ENCODE peak calls at places on chromosomes 12 and 14, in four cellular contexts. One of them, this sample, is unnamed.
A peak's percentile ranks its signal among the peaks of the same experiment; 100 is the strongest.

GRCh38 chr14:47366006-47366405 is 309.4 kb downstream of the MDGA2 start:
- DNase-seq in HTR-8/SVneo: no peak
- DNase-seq in GM13977: no peak
- DNase-seq in NCI-H2029 treated with DMSO at 0.1 percent for 48 hours: no peak
- DNase-seq in this sample: no peak

GRCh38 chr12:51334774-51335173 is 10.8 kb upstream of the BIN2 start:
- DNase-seq in GM13977: no peak
- DNase-seq in NCI-H2029 treated with DMSO at 0.1 percent for 48 hours: no peak
- DNase-seq in HTR-8/SVneo: no peak
- DNase-seq in this sample: no peak

GRCh38 chr12:58030566-58031279 is 89.4 kb downstream of the ATP23 start:
- DNase-seq in HTR-8/SVneo: peak; percentile 10
- DNase-seq in GM13977: no peak
- DNase-seq in NCI-H2029 treated with DMSO at 0.1 percent for 48 hours: no peak
- DNase-seq in this sample: no peak

GRCh38 chr14:87816421-87816820 is 176.6 kb downstream of the GALC start:
- DNase-seq in HTR-8/SVneo: no peak
- DNase-seq in GM13977: no peak
- DNase-seq in NCI-H2029 treated with DMSO at 0.1 percent for 48 hours: no peak
- DNase-seq in this sample: no peak

GRCh38 chr12:53059434-53060063 is 9.7 kb downstream of the TNS2 start:
- DNase-seq in HTR-8/SVneo: no peak
- DNase-seq in NCI-H2029 treated with DMSO at 0.1 percent for 48 hours: no peak
- DNase-seq in GM13977: no peak
- DNase-seq in this sample: no peak

GRCh38 chr14:24312736-24313507 is 1.6 kb downstream of the LTB4R start:
- DNase-seq in HTR-8/SVneo: no peak
- DNase-seq in GM13977: no peak
- DNase-seq in NCI-H2029 treated with DMSO at 0.1 percent for 48 hours: no peak
- DNase-seq in this sample: no peak

GRCh38 chr14:61244051-61244450 is 37.1 kb downstream of the TMEM30B start:
- DNase-seq in GM13977: no peak
- DNase-seq in HTR-8/SVneo: no peak
- DNase-seq in NCI-H2029 treated with DMSO at 0.1 percent for 48 hours: no peak
- DNase-seq in this sample: no peak

GRCh38 chr12:4156317-4156716 is 117.2 kb upstream of the CCND2 start:
- DNase-seq in HTR-8/SVneo: no peak
- DNase-seq in NCI-H2029 treated with DMSO at 0.1 percent for 48 hours: no peak
- DNase-seq in GM13977: no peak
- DNase-seq in this sample: no peak

GRCh38 chr14:53055003-53055402 is 98.1 kb downstream of the DDHD1 start:
- DNase-seq in NCI-H2029 treated with DMSO at 0.1 percent for 48 hours: peak; percentile 67
- DNase-seq in HTR-8/SVneo: peak; percentile 55
- DNase-seq in GM13977: peak; percentile 41
- DNase-seq in this sample: peak; percentile 33

GRCh38 chr14:32129124-32129523 is 52.0 kb downstream of the ARHGAP5 start:
- DNase-seq in HTR-8/SVneo: peak; percentile 15
- DNase-seq in NCI-H2029 treated with DMSO at 0.1 percent for 48 hours: no peak
- DNase-seq in GM13977: no peak
- DNase-seq in this sample: peak; percentile 6

GRCh38 chr12:22409071-22409951 is 74.8 kb upstream of the ST8SIA1 start:
- DNase-seq in GM13977: peak; percentile 64
- DNase-seq in HTR-8/SVneo: no peak
- DNase-seq in NCI-H2029 treated with DMSO at 0.1 percent for 48 hours: no peak
- DNase-seq in this sample: no peak

GRCh38 chr12:120463712-120464111 is 5.8 kb downstream of the SRSF9 start:
- DNase-seq in HTR-8/SVneo: no peak
- DNase-seq in GM13977: no peak
- DNase-seq in NCI-H2029 treated with DMSO at 0.1 percent for 48 hours: no peak
- DNase-seq in this sample: no peak

GRCh38 chr14:89504602-89505320 is 87.7 kb upstream of the FOXN3 start:
- DNase-seq in HTR-8/SVneo: no peak
- DNase-seq in GM13977: peak; percentile 31
- DNase-seq in NCI-H2029 treated with DMSO at 0.1 percent for 48 hours: no peak
- DNase-seq in this sample: no peak

GRCh38 chr14:71698027-71698426 is 234.2 kb upstream of the RGS6 start:
- DNase-seq in GM13977: no peak
- DNase-seq in NCI-H2029 treated with DMSO at 0.1 percent for 48 hours: no peak
- DNase-seq in HTR-8/SVneo: no peak
- DNase-seq in this sample: no peak

GRCh38 chr14:85300119-85300518 is 229.8 kb upstream of the FLRT2 start:
- DNase-seq in HTR-8/SVneo: no peak
- DNase-seq in GM13977: no peak
- DNase-seq in NCI-H2029 treated with DMSO at 0.1 percent for 48 hours: no peak
- DNase-seq in this sample: no peak

GRCh38 chr12:19575307-19576243 is 136.3 kb downstream of the AEBP2 start:
- DNase-seq in NCI-H2029 treated with DMSO at 0.1 percent for 48 hours: peak; percentile 91
- DNase-seq in HTR-8/SVneo: peak; percentile 63
- DNase-seq in GM13977: no peak
- DNase-seq in this sample: peak; percentile 50

GRCh38 chr14:74275265-74275841 is 27.4 kb downstream of the ABCD4 start:
- DNase-seq in GM13977: no peak
- DNase-seq in HTR-8/SVneo: no peak
- DNase-seq in NCI-H2029 treated with DMSO at 0.1 percent for 48 hours: no peak
- DNase-seq in this sample: no peak

GRCh38 chr12:96908170-96908675 is 1.2 kb downstream of the NEDD1 start:
- DNase-seq in GM13977: peak; percentile 65
- DNase-seq in HTR-8/SVneo: no peak
- DNase-seq in NCI-H2029 treated with DMSO at 0.1 percent for 48 hours: no peak
- DNase-seq in this sample: no peak

GRCh38 chr14:88682495-88683114 is 110.1 kb downstream of the EML5 start:
- DNase-seq in NCI-H2029 treated with DMSO at 0.1 percent for 48 hours: no peak
- DNase-seq in HTR-8/SVneo: no peak
- DNase-seq in GM13977: no peak
- DNase-seq in this sample: no peak

GRCh38 chr14:79199217-79199616 is 1012.1 kb downstream of the DIO2 start:
- DNase-seq in GM13977: no peak
- DNase-seq in NCI-H2029 treated with DMSO at 0.1 percent for 48 hours: no peak
- DNase-seq in HTR-8/SVneo: no peak
- DNase-seq in this sample: no peak

GRCh38 chr12:114790276-114790675 is 106.3 kb upstream of the TBX3 start:
- DNase-seq in NCI-H2029 treated with DMSO at 0.1 percent for 48 hours: no peak
- DNase-seq in GM13977: no peak
- DNase-seq in HTR-8/SVneo: no peak
- DNase-seq in this sample: no peak

GRCh38 chr12:51820721-51821422 is 27.6 kb downstream of the FIGNL2 start:
- DNase-seq in HTR-8/SVneo: no peak
- DNase-seq in NCI-H2029 treated with DMSO at 0.1 percent for 48 hours: no peak
- DNase-seq in GM13977: peak; percentile 72
- DNase-seq in this sample: no peak

GRCh38 chr12:94073441-94074051 is 74.8 kb upstream of the PLXNC1 start:
- DNase-seq in GM13977: no peak
- DNase-seq in NCI-H2029 treated with DMSO at 0.1 percent for 48 hours: no peak
- DNase-seq in HTR-8/SVneo: no peak
- DNase-seq in this sample: no peak

GRCh38 chr12:108310489-108310888 is 28.6 kb downstream of the CMKLR1 start:
- DNase-seq in NCI-H2029 treated with DMSO at 0.1 percent for 48 hours: no peak
- DNase-seq in HTR-8/SVneo: no peak
- DNase-seq in GM13977: no peak
- DNase-seq in this sample: no peak

GRCh38 chr12:4849024-4849594 is 60.6 kb upstream of the KCNA1 start:
- DNase-seq in GM13977: peak; percentile 61
- DNase-seq in HTR-8/SVneo: peak; percentile 42
- DNase-seq in NCI-H2029 treated with DMSO at 0.1 percent for 48 hours: no peak
- DNase-seq in this sample: peak; percentile 65

GRCh38 chr14:21071225-21072041 is 1.3 kb downstream of the ARHGEF40 start:
- DNase-seq in GM13977: peak; percentile 93
- DNase-seq in NCI-H2029 treated with DMSO at 0.1 percent for 48 hours: peak; percentile 17
- DNase-seq in HTR-8/SVneo: peak; percentile 73
- DNase-seq in this sample: peak; percentile 86